ENCODE peak calls at places on chromosomes 4 and X, in eight cellular contexts. One of them, this sample, is unnamed.

GRCh38 chr4:168124008-168124641 is 31.8 kb downstream of the ANXA10 start:
- DNase-seq in NCI-H774: no peak
- DNase-seq in upper lobe of right lung: no peak
- DNase-seq in fibroblast of lung: peak; percentile 67
- DNase-seq in H7: no peak
- DNase-seq in NCI-H510A treated with DMSO at 0.1 percent for 48 hours: no peak
- DNase-seq in sciatic nerve: no peak
- DNase-seq in kidney glomerular epithelial cell: no peak
- DNase-seq in this sample: no peak

GRCh38 chr4:113050837-113051236 is 1.4 kb downstream of the ANK2 start:
- DNase-seq in NCI-H774: no peak
- DNase-seq in upper lobe of right lung: no peak
- DNase-seq in fibroblast of lung: no peak
- DNase-seq in H7: no peak
- DNase-seq in NCI-H510A treated with DMSO at 0.1 percent for 48 hours: no peak
- DNase-seq in sciatic nerve: no peak
- DNase-seq in kidney glomerular epithelial cell: no peak
- DNase-seq in this sample: no peak

GRCh38 chrX:103197721-103198306 is 17.1 kb upstream of the BEX4 start:
- DNase-seq in NCI-H774: no peak
- DNase-seq in upper lobe of right lung: no peak
- DNase-seq in fibroblast of lung: peak; percentile 53
- DNase-seq in H7: no peak
- DNase-seq in NCI-H510A treated with DMSO at 0.1 percent for 48 hours: no peak
- DNase-seq in sciatic nerve: no peak
- DNase-seq in kidney glomerular epithelial cell: peak; percentile 0
- DNase-seq in this sample: no peak

GRCh38 chrX:18424482-18425198 is 768 bp upstream of the CDKL5 start:
- DNase-seq in NCI-H774: peak; percentile 8
- DNase-seq in upper lobe of right lung: peak; percentile 57
- DNase-seq in fibroblast of lung: peak; percentile 46
- DNase-seq in H7: peak; percentile 37
- DNase-seq in NCI-H510A treated with DMSO at 0.1 percent for 48 hours: peak; percentile 44
- DNase-seq in sciatic nerve: no peak
- DNase-seq in kidney glomerular epithelial cell: no peak
- DNase-seq in this sample: peak; percentile 4

GRCh38 chrX:63503541-63503940 is 152.4 kb upstream of the SPIN4 start:
- DNase-seq in NCI-H774: no peak
- DNase-seq in upper lobe of right lung: no peak
- DNase-seq in fibroblast of lung: peak; percentile 62
- DNase-seq in H7: peak; percentile 10
- DNase-seq in NCI-H510A treated with DMSO at 0.1 percent for 48 hours: no peak
- DNase-seq in sciatic nerve: no peak
- DNase-seq in kidney glomerular epithelial cell: peak; percentile 40
- DNase-seq in this sample: no peak

GRCh38 chr4:126784966-126785580 is 847.7 kb upstream of the INTU start:
- DNase-seq in NCI-H774: no peak
- DNase-seq in upper lobe of right lung: no peak
- DNase-seq in fibroblast of lung: peak; percentile 48
- DNase-seq in H7: no peak
- DNase-seq in NCI-H510A treated with DMSO at 0.1 percent for 48 hours: no peak
- DNase-seq in sciatic nerve: no peak
- DNase-seq in kidney glomerular epithelial cell: no peak
- DNase-seq in this sample: no peak

GRCh38 chr4:8319061-8319460 is 49.5 kb downstream of the HTRA3 start:
- DNase-seq in NCI-H774: no peak
- DNase-seq in upper lobe of right lung: no peak
- DNase-seq in fibroblast of lung: no peak
- DNase-seq in H7: no peak
- DNase-seq in NCI-H510A treated with DMSO at 0.1 percent for 48 hours: no peak
- DNase-seq in sciatic nerve: peak; percentile 38
- DNase-seq in kidney glomerular epithelial cell: no peak
- DNase-seq in this sample: no peak

GRCh38 chr4:48329193-48329592 is 12.1 kb upstream of the SLAIN2 start:
- DNase-seq in NCI-H774: no peak
- DNase-seq in upper lobe of right lung: no peak
- DNase-seq in fibroblast of lung: no peak
- DNase-seq in H7: no peak
- DNase-seq in NCI-H510A treated with DMSO at 0.1 percent for 48 hours: no peak
- DNase-seq in sciatic nerve: no peak
- DNase-seq in kidney glomerular epithelial cell: no peak
- DNase-seq in this sample: no peak

GRCh38 chrX:7586126-7586525 is 256.8 kb upstream of the VCX start:
- DNase-seq in NCI-H774: no peak
- DNase-seq in upper lobe of right lung: no peak
- DNase-seq in fibroblast of lung: peak; percentile 8
- DNase-seq in H7: peak; percentile 15
- DNase-seq in NCI-H510A treated with DMSO at 0.1 percent for 48 hours: peak; percentile 27
- DNase-seq in sciatic nerve: no peak
- DNase-seq in kidney glomerular epithelial cell: no peak
- DNase-seq in this sample: no peak

GRCh38 chr4:105551968-105552746 is at the start of gene ARHGEF38:
- DNase-seq in NCI-H774: peak; percentile 83
- DNase-seq in upper lobe of right lung: peak; percentile 67
- DNase-seq in fibroblast of lung: peak; percentile 33
- DNase-seq in H7: no peak
- DNase-seq in NCI-H510A treated with DMSO at 0.1 percent for 48 hours: peak; percentile 87
- DNase-seq in sciatic nerve: no peak
- DNase-seq in kidney glomerular epithelial cell: peak; percentile 85
- DNase-seq in this sample: no peak

GRCh38 chrX:69321006-69321655 is 155.9 kb upstream of the PJA1 start:
- DNase-seq in NCI-H774: no peak
- DNase-seq in upper lobe of right lung: no peak
- DNase-seq in fibroblast of lung: no peak
- DNase-seq in H7: peak; percentile 2
- DNase-seq in NCI-H510A treated with DMSO at 0.1 percent for 48 hours: no peak
- DNase-seq in sciatic nerve: no peak
- DNase-seq in kidney glomerular epithelial cell: no peak
- DNase-seq in this sample: no peak

GRCh38 chr4:70183168-70183939 is 12.2 kb upstream of the ODAM start:
- DNase-seq in NCI-H774: no peak
- DNase-seq in upper lobe of right lung: no peak
- DNase-seq in fibroblast of lung: peak; percentile 23
- DNase-seq in H7: peak; percentile 3
- DNase-seq in NCI-H510A treated with DMSO at 0.1 percent for 48 hours: no peak
- DNase-seq in sciatic nerve: no peak
- DNase-seq in kidney glomerular epithelial cell: peak; percentile 51
- DNase-seq in this sample: no peak

GRCh38 chrX:103941201-103941975 is 21.0 kb upstream of the TMSB15B start:
- DNase-seq in NCI-H774: no peak
- DNase-seq in upper lobe of right lung: no peak
- DNase-seq in fibroblast of lung: peak; percentile 43
- DNase-seq in H7: peak; percentile 36
- DNase-seq in NCI-H510A treated with DMSO at 0.1 percent for 48 hours: peak; percentile 3
- DNase-seq in sciatic nerve: no peak
- DNase-seq in kidney glomerular epithelial cell: no peak
- DNase-seq in this sample: no peak

GRCh38 chr4:76767983-76768382 is 130.0 kb downstream of the SOWAHB start:
- DNase-seq in NCI-H774: no peak
- DNase-seq in upper lobe of right lung: no peak
- DNase-seq in fibroblast of lung: peak; percentile 81
- DNase-seq in H7: no peak
- DNase-seq in NCI-H510A treated with DMSO at 0.1 percent for 48 hours: no peak
- DNase-seq in sciatic nerve: no peak
- DNase-seq in kidney glomerular epithelial cell: no peak
- DNase-seq in this sample: no peak

GRCh38 chrX:112834016-112834855 is 6.4 kb downstream of the AMOT start:
- DNase-seq in NCI-H774: no peak
- DNase-seq in upper lobe of right lung: no peak
- DNase-seq in fibroblast of lung: peak; percentile 82
- DNase-seq in H7: no peak
- DNase-seq in NCI-H510A treated with DMSO at 0.1 percent for 48 hours: no peak
- DNase-seq in sciatic nerve: no peak
- DNase-seq in kidney glomerular epithelial cell: peak; percentile 47
- DNase-seq in this sample: no peak

GRCh38 chr4:82293304-82293703 is 80.5 kb downstream of the HNRNPD start:
- DNase-seq in NCI-H774: no peak
- DNase-seq in upper lobe of right lung: no peak
- DNase-seq in fibroblast of lung: no peak
- DNase-seq in H7: no peak
- DNase-seq in NCI-H510A treated with DMSO at 0.1 percent for 48 hours: no peak
- DNase-seq in sciatic nerve: no peak
- DNase-seq in kidney glomerular epithelial cell: no peak
- DNase-seq in this sample: no peak

GRCh38 chr4:182802621-182803020 is 114.6 kb downstream of the DCTD start:
- DNase-seq in NCI-H774: no peak
- DNase-seq in upper lobe of right lung: no peak
- DNase-seq in fibroblast of lung: no peak
- DNase-seq in H7: no peak
- DNase-seq in NCI-H510A treated with DMSO at 0.1 percent for 48 hours: no peak
- DNase-seq in sciatic nerve: no peak
- DNase-seq in kidney glomerular epithelial cell: no peak
- DNase-seq in this sample: no peak

GRCh38 chr4:143377635-143378099 is 41.0 kb downstream of the GAB1 start:
- DNase-seq in NCI-H774: no peak
- DNase-seq in upper lobe of right lung: no peak
- DNase-seq in fibroblast of lung: no peak
- DNase-seq in H7: no peak
- DNase-seq in NCI-H510A treated with DMSO at 0.1 percent for 48 hours: no peak
- DNase-seq in sciatic nerve: no peak
- DNase-seq in kidney glomerular epithelial cell: no peak
- DNase-seq in this sample: no peak

GRCh38 chr4:161538941-161539340 is 624.9 kb downstream of the FSTL5 start:
- DNase-seq in NCI-H774: no peak
- DNase-seq in upper lobe of right lung: no peak
- DNase-seq in fibroblast of lung: no peak
- DNase-seq in H7: no peak
- DNase-seq in NCI-H510A treated with DMSO at 0.1 percent for 48 hours: no peak
- DNase-seq in sciatic nerve: no peak
- DNase-seq in kidney glomerular epithelial cell: no peak
- DNase-seq in this sample: no peak

GRCh38 chrX:22122510-22122909 is 90.4 kb downstream of the PHEX start:
- DNase-seq in NCI-H774: no peak
- DNase-seq in upper lobe of right lung: no peak
- DNase-seq in fibroblast of lung: peak; percentile 82
- DNase-seq in H7: no peak
- DNase-seq in NCI-H510A treated with DMSO at 0.1 percent for 48 hours: no peak
- DNase-seq in sciatic nerve: no peak
- DNase-seq in kidney glomerular epithelial cell: no peak
- DNase-seq in this sample: no peak

GRCh38 chr4:141724646-141725045 is 88.3 kb downstream of the IL15 start:
- DNase-seq in NCI-H774: no peak
- DNase-seq in upper lobe of right lung: no peak
- DNase-seq in fibroblast of lung: no peak
- DNase-seq in H7: no peak
- DNase-seq in NCI-H510A treated with DMSO at 0.1 percent for 48 hours: no peak
- DNase-seq in sciatic nerve: no peak
- DNase-seq in kidney glomerular epithelial cell: no peak
- DNase-seq in this sample: no peak

GRCh38 chr4:107863850-107864371 is 39.2 kb downstream of the SGMS2 start:
- DNase-seq in NCI-H774: no peak
- DNase-seq in upper lobe of right lung: no peak
- DNase-seq in fibroblast of lung: peak; percentile 63
- DNase-seq in H7: no peak
- DNase-seq in NCI-H510A treated with DMSO at 0.1 percent for 48 hours: peak; percentile 28
- DNase-seq in sciatic nerve: no peak
- DNase-seq in kidney glomerular epithelial cell: no peak
- DNase-seq in this sample: no peak

GRCh38 chr4:8641256-8641655 is 48.7 kb downstream of the CPZ start:
- DNase-seq in NCI-H774: no peak
- DNase-seq in upper lobe of right lung: peak; percentile 53
- DNase-seq in fibroblast of lung: no peak
- DNase-seq in H7: no peak
- DNase-seq in NCI-H510A treated with DMSO at 0.1 percent for 48 hours: no peak
- DNase-seq in sciatic nerve: peak; percentile 48
- DNase-seq in kidney glomerular epithelial cell: no peak
- DNase-seq in this sample: no peak

GRCh38 chr4:7154351-7154981 is 37.9 kb upstream of the SORCS2 start:
- DNase-seq in NCI-H774: no peak
- DNase-seq in upper lobe of right lung: peak; percentile 60
- DNase-seq in fibroblast of lung: no peak
- DNase-seq in H7: peak; percentile 54
- DNase-seq in NCI-H510A treated with DMSO at 0.1 percent for 48 hours: no peak
- DNase-seq in sciatic nerve: peak; percentile 52
- DNase-seq in kidney glomerular epithelial cell: no peak
- DNase-seq in this sample: no peak

GRCh38 chr4:150986085-150986484 is 29.0 kb downstream of the LRBA start:
- DNase-seq in NCI-H774: no peak
- DNase-seq in upper lobe of right lung: no peak
- DNase-seq in fibroblast of lung: no peak
- DNase-seq in H7: no peak
- DNase-seq in NCI-H510A treated with DMSO at 0.1 percent for 48 hours: no peak
- DNase-seq in sciatic nerve: no peak
- DNase-seq in kidney glomerular epithelial cell: no peak
- DNase-seq in this sample: peak; percentile 32

GRCh38 chr4:94274912-94275311 is 67.2 kb downstream of the SMARCAD1 start:
- DNase-seq in NCI-H774: no peak
- DNase-seq in upper lobe of right lung: no peak
- DNase-seq in fibroblast of lung: peak; percentile 67
- DNase-seq in H7: no peak
- DNase-seq in NCI-H510A treated with DMSO at 0.1 percent for 48 hours: no peak
- DNase-seq in sciatic nerve: no peak
- DNase-seq in kidney glomerular epithelial cell: no peak
- DNase-seq in this sample: no peak

GRCh38 chr4:151743894-151744293 is 16.9 kb downstream of the GATB start:
- DNase-seq in NCI-H774: no peak
- DNase-seq in upper lobe of right lung: no peak
- DNase-seq in fibroblast of lung: no peak
- DNase-seq in H7: no peak
- DNase-seq in NCI-H510A treated with DMSO at 0.1 percent for 48 hours: no peak
- DNase-seq in sciatic nerve: no peak
- DNase-seq in kidney glomerular epithelial cell: no peak
- DNase-seq in this sample: no peak

GRCh38 chr4:137648531-137648930 is 116.2 kb upstream of the PCDH18 start:
- DNase-seq in NCI-H774: no peak
- DNase-seq in upper lobe of right lung: no peak
- DNase-seq in fibroblast of lung: no peak
- DNase-seq in H7: no peak
- DNase-seq in NCI-H510A treated with DMSO at 0.1 percent for 48 hours: no peak
- DNase-seq in sciatic nerve: no peak
- DNase-seq in kidney glomerular epithelial cell: no peak
- DNase-seq in this sample: no peak

GRCh38 chrX:18354369-18355329 is at the start of gene SCML2:
- DNase-seq in NCI-H774: peak; percentile 7
- DNase-seq in upper lobe of right lung: peak; percentile 68
- DNase-seq in fibroblast of lung: peak; percentile 23
- DNase-seq in H7: peak; percentile 72
- DNase-seq in NCI-H510A treated with DMSO at 0.1 percent for 48 hours: peak; percentile 13
- DNase-seq in sciatic nerve: no peak
- DNase-seq in kidney glomerular epithelial cell: no peak
- DNase-seq in this sample: peak; percentile 4